ENCODE peak calls at places on chromosomes 2 and 18, in nine cellular contexts. H is uterus, P is Peyer's patch, R is suprapubic skin, D is transverse colon, L is esophagus squamous epithelium, U is prostate gland, A is GM12891, G is A549. W is an unnamed sample.
A peak's percentile ranks its signal among the peaks of the same experiment; 100 is the strongest.

GRCh38 chr18:36688020-36688965 is 140.5 kb downstream of the TPGS2 start:
- DNase-seq in H (peak; percentile 45), P (peak; percentile 37), R (no peak), D (peak; percentile 66), L (no peak), U (peak; percentile 81), A (peak; percentile 42), G (peak; percentile 48), W (peak; percentile 24)

GRCh38 chr18:38695559-38696270 is 1130.1 kb upstream of the CELF4 start:
- DNase-seq in H (no peak), P (no peak), R (no peak), D (no peak), L (no peak), U (no peak), A (no peak), G (no peak), W (no peak)

GRCh38 chr2:43406643-43407042 is 180.2 kb upstream of the ZFP36L2 start:
- DNase-seq in H (no peak), P (no peak), R (no peak), D (no peak), L (no peak), U (no peak), A (no peak), G (no peak), W (no peak)

GRCh38 chr2:234911271-234911670 is 40.5 kb upstream of the SH3BP4 start:
- DNase-seq in H (no peak), P (no peak), R (no peak), D (no peak), L (no peak), U (peak; percentile 53), A (no peak), G (no peak), W (peak; percentile 54)

GRCh38 chr2:64645014-64645418 is 8.7 kb downstream of the SERTAD2 start:
- DNase-seq in H (peak; percentile 73), P (no peak), R (no peak), D (peak; percentile 63), L (no peak), U (peak; percentile 57), A (no peak), G (peak; percentile 75), W (peak; percentile 39)

GRCh38 chr2:20192781-20193180 is 32.1 kb downstream of the SDC1 start:
- DNase-seq in H (no peak), P (no peak), R (no peak), D (no peak), L (no peak), U (no peak), A (no peak), G (no peak), W (no peak)

GRCh38 chr2:204706939-204707338 is 161.7 kb downstream of the PARD3B start:
- DNase-seq in H (no peak), P (no peak), R (no peak), D (no peak), L (no peak), U (no peak), A (no peak), G (no peak), W (no peak)

GRCh38 chr2:48714240-48714639 is 41.3 kb downstream of the LHCGR start:
- DNase-seq in H (no peak), P (no peak), R (no peak), D (no peak), L (no peak), U (no peak), A (no peak), G (no peak), W (no peak)

GRCh38 chr2:138536302-138536701 is 34.7 kb downstream of the SPOPL start:
- DNase-seq in H (no peak), P (no peak), R (no peak), D (no peak), L (no peak), U (no peak), A (no peak), G (no peak), W (no peak)

GRCh38 chr2:222752731-222753130 is 81.3 kb downstream of the MOGAT1 start:
- DNase-seq in H (no peak), P (no peak), R (no peak), D (no peak), L (no peak), U (no peak), A (no peak), G (no peak), W (no peak)

GRCh38 chr2:100580474-100581264 is 17.9 kb downstream of the PDCL3 start:
- DNase-seq in H (no peak), P (peak; percentile 83), R (no peak), D (peak; percentile 40), L (no peak), U (no peak), A (peak; percentile 56), G (no peak), W (no peak)
- TF ChIP-seq POLR2A in H (no peak), P (no peak), R (no peak), D (no peak), L (no peak), U (no peak), A (peak; percentile 16), G (no peak), W (no peak)

GRCh38 chr2:16717477-16717876 is 51.8 kb upstream of the CYRIA start:
- DNase-seq in H (no peak), P (no peak), R (no peak), D (no peak), L (no peak), U (no peak), A (no peak), G (no peak), W (no peak)
- TF ChIP-seq POLR2A in H (no peak), P (no peak), R (no peak), D (no peak), L (no peak), U (no peak), A (no peak), G (no peak), W (no peak)

GRCh38 chr2:233201271-233202013 is 50.0 kb upstream of the ATG16L1 start:
- DNase-seq in H (no peak), P (no peak), R (no peak), D (no peak), L (no peak), U (no peak), A (no peak), G (no peak), W (no peak)

GRCh38 chr2:233199870-233200269 is 51.6 kb upstream of the ATG16L1 start:
- DNase-seq in H (no peak), P (no peak), R (no peak), D (no peak), L (no peak), U (no peak), A (no peak), G (no peak), W (no peak)

GRCh38 chr2:233195027-233195426 is 56.4 kb upstream of the ATG16L1 start:
- DNase-seq in H (no peak), P (no peak), R (no peak), D (no peak), L (no peak), U (no peak), A (no peak), G (no peak), W (no peak)

GRCh38 chr2:233197022-233197421 is 54.5 kb upstream of the ATG16L1 start:
- DNase-seq in H (no peak), P (no peak), R (no peak), D (no peak), L (no peak), U (no peak), A (no peak), G (no peak), W (no peak)

DNA sequence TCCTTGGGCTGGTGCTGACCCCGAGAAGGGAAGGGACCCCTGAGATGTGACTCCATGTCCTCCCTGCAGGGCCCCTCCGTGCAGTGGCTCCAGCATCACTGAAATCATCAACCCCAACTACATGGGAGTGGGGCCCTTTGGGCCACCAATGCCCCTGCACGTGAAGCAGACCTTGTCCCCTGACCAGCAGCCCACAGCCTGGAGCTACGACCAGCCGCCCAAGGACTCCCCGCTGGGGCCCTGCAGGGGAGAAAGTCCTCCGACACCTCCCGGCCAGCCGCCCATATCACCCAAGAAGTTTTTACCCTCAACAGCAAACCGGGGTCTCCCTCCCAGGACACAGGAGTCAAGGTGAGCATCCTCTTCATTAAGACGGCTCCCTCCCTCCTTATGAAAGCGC is 53.4 kb upstream of the ATG16L1 start:
- DNase-seq in H (no peak), P (no peak), R (no peak), D (no peak), L (no peak), U (no peak), A (no peak), G (no peak), W (no peak)
- TF ChIP-seq POLR2A in H (no peak), P (no peak), R (no peak), D (no peak), L (no peak), U (no peak), A (no peak), G (no peak), W (no peak)

GRCh38 chr2:240586919-240587800 is 626 bp downstream of the CAPN10 start:
- DNase-seq in H (peak; percentile 48), P (peak; percentile 39), R (no peak), D (peak; percentile 65), L (no peak), U (no peak), A (no peak), G (no peak), W (peak; percentile 60)
- TF ChIP-seq POLR2A in H (no peak), P (no peak), R (no peak), D (no peak), L (no peak), U (no peak), A (no peak), G (no peak), W (no peak)

GRCh38 chr2:159903404-159904126 is 105.6 kb upstream of the CD302 start:
- DNase-seq in H (no peak), P (peak; percentile 62), R (no peak), D (peak; percentile 61), L (no peak), U (no peak), A (peak; percentile 25), G (no peak), W (no peak)
- TF ChIP-seq POLR2A in H (no peak), P (peak; percentile 35), R (no peak), D (peak; percentile 44), L (peak; percentile 26), U (no peak), A (peak; percentile 79), G (no peak), W (no peak)

GRCh38 chr2:215435261-215435808 is 533 bp downstream of the FN1 start:
- DNase-seq in H (peak; percentile 55), P (no peak), R (no peak), D (peak; percentile 12), L (no peak), U (no peak), A (peak; percentile 19), G (peak; percentile 24), W (no peak)

GRCh38 chr2:215434447-215435260 is 1.2 kb downstream of the FN1 start:
- DNase-seq in H (no peak), P (no peak), R (no peak), D (no peak), L (no peak), U (no peak), A (no peak), G (no peak), W (no peak)

GRCh38 chr2:215437614-215438013 is 1.7 kb upstream of the FN1 start:
- DNase-seq in H (no peak), P (no peak), R (no peak), D (no peak), L (no peak), U (no peak), A (no peak), G (no peak), W (no peak)

GRCh38 chr2:215436705-215437570 is 1.1 kb upstream of the FN1 start:
- DNase-seq in H (no peak), P (no peak), R (no peak), D (no peak), L (no peak), U (peak; percentile 10), A (no peak), G (no peak), W (peak; percentile 16)

GRCh38 chr2:215435809-215436704 is at the start of gene FN1:
- DNase-seq in H (peak; percentile 96), P (peak; percentile 41), R (peak; percentile 94), D (peak; percentile 83), L (no peak), U (peak; percentile 77), A (peak; percentile 48), G (peak; percentile 85), W (peak; percentile 64)
- TF ChIP-seq POLR2A in H (peak; percentile 46), P (no peak), R (no peak), D (peak; percentile 66), L (peak; percentile 61), U (no peak), A (no peak), G (peak; percentile 93), W (peak; percentile 73)

W was measured in H54.